ENCODE peak calls at places on chromosomes 13 and 19, in nine cellular contexts. One of them, this sample, is unnamed.

GRCh38 chr13:55345197-55345596 is 1795.5 kb upstream of the PRR20A start:
- DNase-seq in effector memory CD4-positive, alpha-beta T cell: no peak
- DNase-seq in stimulated activated CD4-positive, alpha-beta T cell treated with anti-CD3 and anti-CD28 coated beads, Interleukin-15, amount 100 ng/mL, for 24 hours: no peak
- DNase-seq in fibroblast of pulmonary artery: no peak
- DNase-seq in BE2C: no peak
- DNase-seq in hepatic stellate cell: no peak
- DNase-seq in endothelial cell of umbilical vein: no peak
- DNase-seq in progenitor cell of endocrine pancreas: no peak
- DNase-seq in activated T-cell treated with anti-CD3 and anti-CD28 coated beads, Interleukin-2, amount 50 U/mL, for 72 hours: no peak
- DNase-seq in this sample: no peak

GRCh38 chr19:51079486-51080110 is 3.1 kb downstream of the KLK14 start:
- DNase-seq in effector memory CD4-positive, alpha-beta T cell: no peak
- DNase-seq in hepatic stellate cell: no peak
- DNase-seq in activated T-cell treated with anti-CD3 and anti-CD28 coated beads, Interleukin-2, amount 50 U/mL, for 72 hours: no peak
- DNase-seq in stimulated activated CD4-positive, alpha-beta T cell treated with anti-CD3 and anti-CD28 coated beads, Interleukin-15, amount 100 ng/mL, for 24 hours: no peak
- DNase-seq in progenitor cell of endocrine pancreas: no peak
- DNase-seq in fibroblast of pulmonary artery: peak; percentile 66
- DNase-seq in endothelial cell of umbilical vein: no peak
- DNase-seq in BE2C: no peak
- DNase-seq in this sample: peak; percentile 82

GRCh38 chr13:21825801-21826200 is 154.9 kb downstream of the FGF9 start:
- DNase-seq in hepatic stellate cell: no peak
- DNase-seq in BE2C: no peak
- DNase-seq in endothelial cell of umbilical vein: no peak
- DNase-seq in progenitor cell of endocrine pancreas: no peak
- DNase-seq in fibroblast of pulmonary artery: no peak
- DNase-seq in activated T-cell treated with anti-CD3 and anti-CD28 coated beads, Interleukin-2, amount 50 U/mL, for 72 hours: no peak
- DNase-seq in effector memory CD4-positive, alpha-beta T cell: no peak
- DNase-seq in stimulated activated CD4-positive, alpha-beta T cell treated with anti-CD3 and anti-CD28 coated beads, Interleukin-15, amount 100 ng/mL, for 24 hours: no peak
- DNase-seq in this sample: no peak

GRCh38 chr13:114230117-114230516 is 4.6 kb upstream of the CDC16 start:
- DNase-seq in hepatic stellate cell: no peak
- DNase-seq in fibroblast of pulmonary artery: no peak
- DNase-seq in progenitor cell of endocrine pancreas: no peak
- DNase-seq in endothelial cell of umbilical vein: no peak
- DNase-seq in stimulated activated CD4-positive, alpha-beta T cell treated with anti-CD3 and anti-CD28 coated beads, Interleukin-15, amount 100 ng/mL, for 24 hours: no peak
- DNase-seq in BE2C: no peak
- DNase-seq in activated T-cell treated with anti-CD3 and anti-CD28 coated beads, Interleukin-2, amount 50 U/mL, for 72 hours: no peak
- DNase-seq in effector memory CD4-positive, alpha-beta T cell: no peak
- DNase-seq in this sample: no peak

GRCh38 chr13:77150651-77151050 is 123.7 kb upstream of the FBXL3 start:
- DNase-seq in activated T-cell treated with anti-CD3 and anti-CD28 coated beads, Interleukin-2, amount 50 U/mL, for 72 hours: no peak
- DNase-seq in stimulated activated CD4-positive, alpha-beta T cell treated with anti-CD3 and anti-CD28 coated beads, Interleukin-15, amount 100 ng/mL, for 24 hours: no peak
- DNase-seq in endothelial cell of umbilical vein: no peak
- DNase-seq in effector memory CD4-positive, alpha-beta T cell: no peak
- DNase-seq in fibroblast of pulmonary artery: no peak
- DNase-seq in BE2C: no peak
- DNase-seq in hepatic stellate cell: no peak
- DNase-seq in progenitor cell of endocrine pancreas: no peak
- DNase-seq in this sample: no peak

GRCh38 chr13:72151241-72151640 is 284.2 kb upstream of the DACH1 start:
- DNase-seq in activated T-cell treated with anti-CD3 and anti-CD28 coated beads, Interleukin-2, amount 50 U/mL, for 72 hours: no peak
- DNase-seq in fibroblast of pulmonary artery: peak; percentile 66
- DNase-seq in stimulated activated CD4-positive, alpha-beta T cell treated with anti-CD3 and anti-CD28 coated beads, Interleukin-15, amount 100 ng/mL, for 24 hours: no peak
- DNase-seq in BE2C: no peak
- DNase-seq in effector memory CD4-positive, alpha-beta T cell: no peak
- DNase-seq in progenitor cell of endocrine pancreas: no peak
- DNase-seq in endothelial cell of umbilical vein: no peak
- DNase-seq in hepatic stellate cell: no peak
- DNase-seq in this sample: no peak

GRCh38 chr13:63198076-63198475 is 1782.4 kb upstream of the PCDH20 start:
- DNase-seq in progenitor cell of endocrine pancreas: no peak
- DNase-seq in BE2C: no peak
- DNase-seq in endothelial cell of umbilical vein: no peak
- DNase-seq in stimulated activated CD4-positive, alpha-beta T cell treated with anti-CD3 and anti-CD28 coated beads, Interleukin-15, amount 100 ng/mL, for 24 hours: no peak
- DNase-seq in fibroblast of pulmonary artery: peak; percentile 33
- DNase-seq in effector memory CD4-positive, alpha-beta T cell: no peak
- DNase-seq in hepatic stellate cell: no peak
- DNase-seq in activated T-cell treated with anti-CD3 and anti-CD28 coated beads, Interleukin-2, amount 50 U/mL, for 72 hours: no peak
- DNase-seq in this sample: no peak

GRCh38 chr13:88643233-88643632 is 972.1 kb downstream of the SLITRK5 start:
- DNase-seq in stimulated activated CD4-positive, alpha-beta T cell treated with anti-CD3 and anti-CD28 coated beads, Interleukin-15, amount 100 ng/mL, for 24 hours: no peak
- DNase-seq in BE2C: no peak
- DNase-seq in hepatic stellate cell: no peak
- DNase-seq in fibroblast of pulmonary artery: no peak
- DNase-seq in endothelial cell of umbilical vein: no peak
- DNase-seq in progenitor cell of endocrine pancreas: no peak
- DNase-seq in effector memory CD4-positive, alpha-beta T cell: no peak
- DNase-seq in activated T-cell treated with anti-CD3 and anti-CD28 coated beads, Interleukin-2, amount 50 U/mL, for 72 hours: no peak
- DNase-seq in this sample: no peak

GRCh38 chr13:59176775-59177174 is 987.0 kb downstream of the DIAPH3 start:
- DNase-seq in progenitor cell of endocrine pancreas: no peak
- DNase-seq in BE2C: no peak
- DNase-seq in stimulated activated CD4-positive, alpha-beta T cell treated with anti-CD3 and anti-CD28 coated beads, Interleukin-15, amount 100 ng/mL, for 24 hours: no peak
- DNase-seq in effector memory CD4-positive, alpha-beta T cell: no peak
- DNase-seq in activated T-cell treated with anti-CD3 and anti-CD28 coated beads, Interleukin-2, amount 50 U/mL, for 72 hours: no peak
- DNase-seq in fibroblast of pulmonary artery: peak; percentile 1
- DNase-seq in hepatic stellate cell: peak; percentile 8
- DNase-seq in endothelial cell of umbilical vein: no peak
- DNase-seq in this sample: no peak

GRCh38 chr19:5743640-5744039 is 23.2 kb downstream of the CATSPERD start:
- DNase-seq in stimulated activated CD4-positive, alpha-beta T cell treated with anti-CD3 and anti-CD28 coated beads, Interleukin-15, amount 100 ng/mL, for 24 hours: no peak
- DNase-seq in endothelial cell of umbilical vein: no peak
- DNase-seq in effector memory CD4-positive, alpha-beta T cell: no peak
- DNase-seq in fibroblast of pulmonary artery: no peak
- DNase-seq in activated T-cell treated with anti-CD3 and anti-CD28 coated beads, Interleukin-2, amount 50 U/mL, for 72 hours: no peak
- DNase-seq in progenitor cell of endocrine pancreas: no peak
- DNase-seq in BE2C: no peak
- DNase-seq in hepatic stellate cell: no peak
- DNase-seq in this sample: no peak

GRCh38 chr19:1551068-1552040 is 16.8 kb downstream of the MEX3D start:
- DNase-seq in activated T-cell treated with anti-CD3 and anti-CD28 coated beads, Interleukin-2, amount 50 U/mL, for 72 hours: no peak
- DNase-seq in stimulated activated CD4-positive, alpha-beta T cell treated with anti-CD3 and anti-CD28 coated beads, Interleukin-15, amount 100 ng/mL, for 24 hours: no peak
- DNase-seq in fibroblast of pulmonary artery: no peak
- DNase-seq in endothelial cell of umbilical vein: no peak
- DNase-seq in BE2C: no peak
- DNase-seq in effector memory CD4-positive, alpha-beta T cell: no peak
- DNase-seq in hepatic stellate cell: no peak
- DNase-seq in progenitor cell of endocrine pancreas: no peak
- DNase-seq in this sample: no peak

GRCh38 chr19:49983645-49984229 is 22.8 kb upstream of the SIGLEC11 start:
- DNase-seq in progenitor cell of endocrine pancreas: peak; percentile 28
- DNase-seq in stimulated activated CD4-positive, alpha-beta T cell treated with anti-CD3 and anti-CD28 coated beads, Interleukin-15, amount 100 ng/mL, for 24 hours: peak; percentile 88
- DNase-seq in effector memory CD4-positive, alpha-beta T cell: peak; percentile 48
- DNase-seq in hepatic stellate cell: peak; percentile 55
- DNase-seq in fibroblast of pulmonary artery: peak; percentile 55
- DNase-seq in BE2C: peak; percentile 79
- DNase-seq in endothelial cell of umbilical vein: peak; percentile 38
- DNase-seq in activated T-cell treated with anti-CD3 and anti-CD28 coated beads, Interleukin-2, amount 50 U/mL, for 72 hours: peak; percentile 78
- DNase-seq in this sample: peak; percentile 67

GRCh38 chr13:44128522-44128921 is 245.1 kb upstream of the SERP2 start:
- DNase-seq in endothelial cell of umbilical vein: no peak
- DNase-seq in hepatic stellate cell: no peak
- DNase-seq in progenitor cell of endocrine pancreas: no peak
- DNase-seq in BE2C: no peak
- DNase-seq in fibroblast of pulmonary artery: no peak
- DNase-seq in stimulated activated CD4-positive, alpha-beta T cell treated with anti-CD3 and anti-CD28 coated beads, Interleukin-15, amount 100 ng/mL, for 24 hours: no peak
- DNase-seq in effector memory CD4-positive, alpha-beta T cell: no peak
- DNase-seq in activated T-cell treated with anti-CD3 and anti-CD28 coated beads, Interleukin-2, amount 50 U/mL, for 72 hours: no peak
- DNase-seq in this sample: peak; percentile 51